ENCODE peak calls at places on chromosomes 3 and 15, in nine cellular contexts. R, K, S, X, M, C, Z, H and I are unnamed samples.

GRCh38 chr3:88671594-88671993 is 435.8 kb upstream of the EPHA3 start:
- DNase-seq in R (no peak), K (no peak), S (no peak), X (no peak), M (no peak), C (no peak), Z (no peak), H (no peak), I (no peak)

GRCh38 chr3:188166471-188166870 is 12.5 kb downstream of the LPP start:
- DNase-seq in R (no peak), K (no peak), S (no peak), X (no peak), M (no peak), C (peak), Z (no peak), H (no peak), I (no peak)

GRCh38 chr3:32106132-32106928 is at the start of gene GPD1L:
- DNase-seq in R (peak), K (peak), S (peak), X (peak), M (peak), C (peak), Z (peak), H (peak), I (peak)

GRCh38 chr15:80659375-80659774 is 35.7 kb upstream of the ABHD17C start:
- DNase-seq in R (no peak), K (no peak), S (no peak), X (no peak), M (no peak), C (no peak), Z (no peak), H (peak), I (no peak)

GRCh38 chr3:158918008-158918407 is 116.2 kb downstream of the MFSD1 start:
- DNase-seq in R (peak), K (no peak), S (peak), X (peak), M (peak), C (peak), Z (peak), H (peak), I (peak)

GRCh38 chr3:128495435-128495970 is 2.5 kb upstream of the GATA2 start:
- DNase-seq in R (no peak), K (no peak), S (no peak), X (no peak), M (no peak), C (no peak), Z (no peak), H (no peak), I (no peak)

GRCh38 chr3:143016321-143016972 is 15.1 kb downstream of the U2SURP start:
- DNase-seq in R (no peak), K (no peak), S (no peak), X (no peak), M (no peak), C (peak), Z (no peak), H (peak), I (peak)

GRCh38 chr3:46407976-46408375 is 917 bp downstream of the CCRL2 start:
- DNase-seq in R (no peak), K (no peak), S (no peak), X (no peak), M (peak), C (no peak), Z (no peak), H (no peak), I (no peak)

GRCh38 chr3:140355481-140355880 is 322.4 kb upstream of the TRIM42 start:
- DNase-seq in R (no peak), K (no peak), S (no peak), X (no peak), M (no peak), C (no peak), Z (no peak), H (no peak), I (no peak)

GRCh38 chr15:67680645-67681044 is 138.1 kb downstream of the MAP2K5 start:
- DNase-seq in R (peak), K (no peak), S (no peak), X (peak), M (no peak), C (no peak), Z (peak), H (peak), I (peak)

GRCh38 chr15:38002883-38003477 is 68.5 kb downstream of the TMCO5A start:
- DNase-seq in R (peak), K (no peak), S (peak), X (peak), M (peak), C (peak), Z (peak), H (peak), I (peak)

GRCh38 chr3:190446492-190447301 is 3.0 kb downstream of the TMEM207 start:
- DNase-seq in R (no peak), K (no peak), S (no peak), X (no peak), M (no peak), C (no peak), Z (no peak), H (peak), I (peak)

GRCh38 chr15:48332642-48333034 is 1.4 kb downstream of the DUT start:
- DNase-seq in R (no peak), K (no peak), S (no peak), X (no peak), M (no peak), C (peak), Z (no peak), H (no peak), I (no peak)

GRCh38 chr15:81098884-81099601 is 35.0 kb upstream of the CFAP161 start:
- DNase-seq in R (peak), K (no peak), S (no peak), X (no peak), M (peak), C (peak), Z (no peak), H (no peak), I (no peak)

GRCh38 chr15:96422153-96422552 is 91.7 kb downstream of the NR2F2 start:
- DNase-seq in R (no peak), K (no peak), S (no peak), X (no peak), M (no peak), C (no peak), Z (no peak), H (no peak), I (no peak)

GRCh38 chr15:77905301-77905920 is 172.1 kb downstream of the TBC1D2B start:
- DNase-seq in R (no peak), K (no peak), S (no peak), X (no peak), M (peak), C (peak), Z (no peak), H (no peak), I (no peak)

GRCh38 chr3:57164217-57164605 is 942 bp downstream of the IL17RD start:
- DNase-seq in R (peak), K (no peak), S (no peak), X (peak), M (peak), C (no peak), Z (no peak), H (peak), I (no peak)

GRCh38 chr3:101926594-101927105 is 77.3 kb downstream of the NFKBIZ start:
- DNase-seq in R (peak), K (no peak), S (no peak), X (no peak), M (no peak), C (no peak), Z (no peak), H (peak), I (no peak)

GRCh38 chr3:67616046-67616445 is 38.4 kb downstream of the SUCLG2 start:
- DNase-seq in R (no peak), K (no peak), S (no peak), X (no peak), M (no peak), C (no peak), Z (no peak), H (no peak), I (no peak)